ENCODE peak calls at places on chromosome 19, in ten cellular contexts. J, Q, W, P, H, L, F, O, S and Y are unnamed samples. For H3K36me3, the result is how much of the 10 kb centered on the place peaks cover.

GRCh38 chr19:8811315-8812172 is 20.6 kb downstream of the ZNF558 start:
- DNase-seq in J (peak), S (no peak), L (no peak), H (no peak), Q (no peak), F (no peak), O (no peak), W (no peak), P (no peak), Y (no peak)

GRCh38 chr19:3269972-3270667 is 45.7 kb downstream of the CELF5 start:
- DNase-seq in F (no peak), Q (no peak), W (no peak), J (no peak), L (no peak), S (no peak), P (no peak), O (no peak), H (no peak), Y (no peak)

GRCh38 chr19:18895038-18895827 is 725 bp downstream of the CERS1 start:
- DNase-seq in S (no peak), L (peak), H (peak), O (peak), F (no peak), Q (no peak), J (peak), W (no peak), P (peak), Y (peak)

GRCh38 chr19:48271531-48272151 is 1.8 kb downstream of the ZNF114 start:
- DNase-seq in W (peak), P (peak), H (peak), S (peak), F (no peak), O (no peak), Q (no peak), J (peak), L (peak), Y (peak)

GRCh38 chr19:33812388-33813330 is 16.0 kb downstream of the KCTD15 start:
- DNase-seq in P (no peak), S (no peak), L (peak), W (no peak), Q (no peak), O (no peak), J (no peak), H (peak), F (no peak), Y (peak)

GRCh38 chr19:1864480-1865171 is 1.2 kb upstream of the KLF16 start:
- DNase-seq in J (peak), Q (peak), S (peak), H (peak), W (peak), P (peak), L (peak), O (no peak), F (no peak), Y (peak)

GRCh38 chr19:17370026-17370587 is 7.0 kb downstream of the PLVAP start:
- DNase-seq in F (no peak), H (no peak), L (no peak), J (peak), W (no peak), S (peak), O (peak), Q (no peak), P (no peak), Y (no peak)

GRCh38 chr19:48810151-48810550 is 678 bp downstream of the BCAT2 start:
- DNase-seq in F (no peak), W (no peak), O (no peak), J (peak), H (no peak), L (no peak), Q (no peak), S (no peak), P (peak), Y (no peak)

GRCh38 chr19:3670796-3671679 is 29.2 kb downstream of the PIP5K1C start:
- DNase-seq in L (no peak), W (peak), S (peak), P (peak), F (peak), Q (peak), O (peak), H (no peak), J (peak), Y (peak)

GRCh38 chr19:48746738-48747575 is at the start of gene IZUMO1:
- DNase-seq in P (peak), Q (peak), W (peak), L (peak), F (peak), H (peak), O (peak), J (peak), S (peak), Y (peak)

GRCh38 chr19:19319725-19320361 is 466 bp downstream of the SUGP1 start:
- DNase-seq in W (no peak), H (no peak), F (no peak), P (no peak), J (peak), L (no peak), S (no peak), O (no peak), Q (no peak), Y (no peak)

GRCh38 chr19:18379803-18380747 is 5.9 kb upstream of the GDF15 start:
- DNase-seq in H (peak), Q (peak), F (peak), L (peak), W (peak), P (peak), O (peak), S (peak), J (peak), Y (peak)

GRCh38 chr19:43649514-43649913 is 9.9 kb upstream of the CADM4 start:
- DNase-seq in F (no peak), Q (no peak), S (no peak), W (no peak), J (no peak), O (no peak), H (no peak), P (no peak), L (no peak), Y (no peak)
- H3K36me3 ChIP-seq in F (under half), Q (half or more), S (under half), W (under half), J (under half), O (under half), H (half or more), P (under half), L (under half), Y (under half)

GRCh38 chr19:7394728-7395359 is 46.1 kb downstream of the ARHGEF18 start:
- DNase-seq in S (peak), O (peak), Q (peak), H (peak), F (peak), J (peak), L (peak), P (peak), W (peak), Y (peak)
- H3K4me3 ChIP-seq in S (peak), O (peak), Q (peak), H (peak), F (peak), J (peak), L (peak), P (peak), W (peak), Y (peak)

DNA sequence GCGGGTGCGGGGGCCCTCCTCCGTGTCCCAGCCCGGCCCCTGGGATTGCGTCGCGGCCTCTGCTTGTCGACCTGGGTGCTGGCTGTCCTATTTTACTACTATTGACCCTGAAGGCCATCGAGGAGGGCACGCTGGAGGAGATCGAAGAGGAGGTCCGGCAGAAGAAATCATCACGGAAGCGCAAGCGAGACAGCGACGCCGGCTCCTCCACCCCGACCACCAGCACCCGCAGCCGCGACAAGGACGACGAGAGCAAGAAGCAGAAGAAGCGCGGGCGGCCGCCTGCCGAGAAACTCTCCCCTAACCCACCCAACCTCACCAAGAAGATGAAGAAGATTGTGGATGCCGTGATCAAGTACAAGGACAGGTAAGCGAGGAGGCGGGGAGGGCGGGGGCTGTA is 48.1 kb upstream of the LDLR start:
- DNase-seq in P (no peak), J (no peak), S (no peak), H (peak), O (no peak), Q (no peak), F (no peak), L (no peak), W (no peak), Y (no peak)
- H3K36me3 ChIP-seq in P (under half), J (under half), S (half or more), H (half or more), O (under half), Q (half or more), F (under half), L (under half), W (under half), Y (under half)

GRCh38 chr19:52943884-52944643 is 18.6 kb downstream of the ZNF816 start:
- DNase-seq in F (no peak), J (no peak), H (no peak), S (no peak), Q (no peak), L (no peak), P (no peak), O (no peak), W (no peak), Y (no peak)

GRCh38 chr19:52945652-52946321 is 16.9 kb downstream of the ZNF816 start:
- DNase-seq in F (no peak), J (no peak), H (no peak), P (no peak), S (no peak), Q (peak), L (no peak), W (no peak), O (no peak), Y (no peak)

GRCh38 chr19:52948025-52948770 is 14.5 kb downstream of the ZNF816 start:
- DNase-seq in P (no peak), L (no peak), H (no peak), S (no peak), Q (no peak), J (no peak), O (no peak), F (no peak), W (no peak), Y (no peak)

GRCh38 chr19:52949422-52949821 is 13.3 kb downstream of the ZNF816 start:
- DNase-seq in H (no peak), Q (no peak), J (no peak), L (no peak), P (no peak), W (no peak), S (no peak), O (no peak), F (no peak), Y (no peak)

GRCh38 chr19:52946322-52947310 is 16.1 kb downstream of the ZNF816 start:
- DNase-seq in Q (peak), F (no peak), P (peak), S (no peak), W (peak), J (peak), H (no peak), L (no peak), O (no peak), Y (peak)
- H3K4me3 ChIP-seq in Q (no peak), F (no peak), P (no peak), S (no peak), W (no peak), J (no peak), H (no peak), L (peak), O (no peak), Y (no peak)

GRCh38 chr19:5665781-5666513 is 14.4 kb downstream of the MICOS13 start:
- DNase-seq in Q (no peak), O (no peak), F (no peak), S (no peak), P (no peak), L (peak), J (peak), H (peak), W (no peak), Y (no peak)

GRCh38 chr19:5664515-5664914 is 15.8 kb downstream of the MICOS13 start:
- DNase-seq in F (no peak), P (no peak), L (no peak), H (peak), J (no peak), Q (no peak), W (no peak), O (no peak), S (no peak), Y (no peak)

GRCh38 chr19:5666921-5667610 is 13.2 kb downstream of the MICOS13 start:
- DNase-seq in J (no peak), Q (no peak), F (no peak), L (peak), P (no peak), H (peak), W (no peak), S (no peak), O (no peak), Y (no peak)

GRCh38 chr19:5663904-5664303 is 16.4 kb downstream of the MICOS13 start:
- DNase-seq in S (no peak), F (no peak), O (no peak), W (no peak), Q (no peak), L (peak), J (no peak), H (peak), P (no peak), Y (no peak)

GRCh38 chr19:5661483-5661882 is 18.8 kb downstream of the MICOS13 start:
- DNase-seq in Q (no peak), L (peak), P (no peak), H (peak), F (no peak), S (no peak), W (no peak), O (no peak), J (no peak), Y (no peak)
- H3K36me3 ChIP-seq in Q (half or more), L (half or more), P (under half), H (half or more), F (under half), S (half or more), W (under half), O (half or more), J (half or more), Y (under half)